ENCODE peak calls at places on chromosomes 13 and 19, in four cellular contexts. G is HepG2, R is H1, Y is GM12878. V is an unnamed sample.

GRCh38 chr19:45791744-45792481 is 732 bp downstream of the DMWD start:
- DNase-seq in G (no peak), R (no peak), Y (no peak), V (no peak)

GRCh38 chr19:49856574-49857021 is 5.6 kb downstream of the PTOV1 start:
- DNase-seq in G (no peak), R (no peak), Y (no peak), V (no peak)

GRCh38 chr13:75178436-75178835 is 303.5 kb downstream of the TBC1D4 start:
- DNase-seq in G (no peak), R (no peak), Y (no peak), V (no peak)

GRCh38 chr19:37413243-37414084 is 42.6 kb downstream of the ZNF527 start:
- DNase-seq in G (no peak), R (no peak), Y (no peak), V (no peak)

GRCh38 chr19:4083677-4084546 is 17.2 kb upstream of the ZBTB7A start:
- DNase-seq in G (no peak), R (no peak), Y (no peak), V (no peak)

GRCh38 chr13:79775830-79776229 is 294.9 kb downstream of the NDFIP2 start:
- DNase-seq in G (peak), R (no peak), Y (no peak), V (peak)

GRCh38 chr19:16111909-16112752 is 442 bp downstream of the RAB8A start:
- DNase-seq in G (no peak), R (no peak), Y (no peak), V (no peak)

GRCh38 chr19:42596391-42597071 is 1.8 kb upstream of the CEACAM8 start:
- DNase-seq in G (no peak), R (peak), Y (no peak), V (peak)

GRCh38 chr13:62626771-62627170 is 1211.1 kb upstream of the PCDH20 start:
- DNase-seq in G (peak), R (peak), Y (no peak), V (peak)

GRCh38 chr19:5186293-5187050 is 154.1 kb downstream of the PTPRS start:
- DNase-seq in G (no peak), R (no peak), Y (no peak), V (no peak)

GRCh38 chr19:42279148-42279901 is 10.3 kb downstream of the CIC start:
- DNase-seq in G (no peak), R (no peak), Y (no peak), V (no peak)

GRCh38 chr13:95300625-95301134 is 571 bp downstream of the ABCC4 start:
- DNase-seq in G (peak), R (peak), Y (no peak), V (no peak)

GRCh38 chr13:93182406-93182805 is 44.2 kb upstream of the GPC6 start:
- DNase-seq in G (no peak), R (no peak), Y (no peak), V (no peak)

GRCh38 chr13:45367358-45367757 is 26.4 kb upstream of the TPT1 start:
- DNase-seq in G (peak), R (no peak), Y (peak), V (peak)

GRCh38 chr13:31477961-31478360 is 261.4 kb upstream of the RXFP2 start:
- DNase-seq in G (no peak), R (no peak), Y (no peak), V (no peak)

GRCh38 chr19:14383556-14383897 is 2.3 kb downstream of the ADGRE5 start:
- DNase-seq in G (no peak), R (no peak), Y (no peak), V (no peak)

GRCh38 chr13:109275848-109276247 is 510.5 kb downstream of the IRS2 start:
- DNase-seq in G (no peak), R (no peak), Y (no peak), V (no peak)

GRCh38 chr13:19586904-19587634 is 25.7 kb upstream of the TPTE2 start:
- DNase-seq in G (peak), R (no peak), Y (peak), V (no peak)

GRCh38 chr13:43405457-43405856 is 381.3 kb downstream of the ENOX1 start:
- DNase-seq in G (no peak), R (no peak), Y (no peak), V (no peak)

GRCh38 chr19:8468761-8469458 is 24.1 kb downstream of the HNRNPM start:
- DNase-seq in G (no peak), R (no peak), Y (no peak), V (no peak)

GRCh38 chr13:78736142-78736541 is 77.2 kb upstream of the OBI1 start:
- DNase-seq in G (no peak), R (no peak), Y (no peak), V (no peak)

GRCh38 chr13:113927661-113928581 is 46.0 kb downstream of the C13orf46 start:
- DNase-seq in G (no peak), R (no peak), Y (no peak), V (no peak)

GRCh38 chr13:104143760-104144406 is 1077.7 kb upstream of the SLC10A2 start:
- DNase-seq in G (no peak), R (peak), Y (no peak), V (peak)

GRCh38 chr13:87536499-87536898 is 134.7 kb upstream of the SLITRK5 start:
- DNase-seq in G (no peak), R (no peak), Y (no peak), V (no peak)

GRCh38 chr13:24281188-24282008 is 28.0 kb upstream of the C1QTNF9 start:
- DNase-seq in G (no peak), R (no peak), Y (no peak), V (no peak)

GRCh38 chr19:45598267-45599011 is 3.6 kb downstream of the GPR4 start:
- DNase-seq in G (no peak), R (no peak), Y (no peak), V (no peak)

GRCh38 chr13:22883961-22884360 is 296.8 kb upstream of the SGCG start:
- DNase-seq in G (no peak), R (no peak), Y (no peak), V (no peak)

GRCh38 chr19:51726049-51726448 is 2.3 kb upstream of the HAS1 start:
- DNase-seq in G (no peak), R (no peak), Y (no peak), V (no peak)

GRCh38 chr13:101919541-101920306 is 467.2 kb downstream of the ITGBL1 start:
- DNase-seq in G (no peak), R (peak), Y (no peak), V (no peak)

GRCh38 chr19:29323972-29324680 is 111.2 kb upstream of the UQCRFS1 start:
- DNase-seq in G (no peak), R (no peak), Y (no peak), V (no peak)

GRCh38 chr19:45767881-45768643 is 990 bp downstream of the SIX5 start:
- DNase-seq in G (peak), R (peak), Y (no peak), V (no peak)

GRCh38 chr19:18443831-18444230 is 5.9 kb upstream of the ISYNA1 start:
- DNase-seq in G (no peak), R (no peak), Y (no peak), V (no peak)

GRCh38 chr19:18443406-18443805 is 5.5 kb upstream of the ISYNA1 start:
- DNase-seq in G (no peak), R (no peak), Y (no peak), V (no peak)

GRCh38 chr19:18444513-18444912 is 6.6 kb upstream of the ISYNA1 start:
- DNase-seq in G (no peak), R (no peak), Y (no peak), V (no peak)

GRCh38 chr19:18441804-18442788 is 4.2 kb upstream of the ISYNA1 start:
- DNase-seq in G (peak), R (no peak), Y (no peak), V (no peak)

DNA sequence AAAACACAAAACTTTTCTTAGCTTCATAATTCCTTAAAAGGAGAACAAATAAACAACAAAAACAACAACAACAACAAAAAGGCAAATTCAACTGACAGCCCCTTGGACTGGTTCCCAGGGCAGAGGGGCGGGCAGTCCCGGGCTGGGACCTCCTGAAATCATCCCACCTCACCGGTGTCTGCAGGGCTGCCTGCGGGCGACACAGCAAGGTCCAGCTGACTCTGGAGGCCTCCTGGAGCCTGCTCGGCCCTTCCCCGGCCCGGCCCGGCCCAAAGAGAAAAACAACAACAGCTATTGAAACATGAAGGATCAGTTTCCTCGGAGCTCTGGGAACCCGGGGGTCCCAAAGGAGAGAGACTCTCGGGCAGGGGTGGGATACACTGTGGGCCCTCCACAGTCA is 5.0 kb upstream of the ISYNA1 start:
- DNase-seq in G (no peak), R (no peak), Y (no peak), V (no peak)
- TF ChIP-seq ZNF274 in G (no peak), R (no peak), Y (no peak), V (no peak)

DNA sequence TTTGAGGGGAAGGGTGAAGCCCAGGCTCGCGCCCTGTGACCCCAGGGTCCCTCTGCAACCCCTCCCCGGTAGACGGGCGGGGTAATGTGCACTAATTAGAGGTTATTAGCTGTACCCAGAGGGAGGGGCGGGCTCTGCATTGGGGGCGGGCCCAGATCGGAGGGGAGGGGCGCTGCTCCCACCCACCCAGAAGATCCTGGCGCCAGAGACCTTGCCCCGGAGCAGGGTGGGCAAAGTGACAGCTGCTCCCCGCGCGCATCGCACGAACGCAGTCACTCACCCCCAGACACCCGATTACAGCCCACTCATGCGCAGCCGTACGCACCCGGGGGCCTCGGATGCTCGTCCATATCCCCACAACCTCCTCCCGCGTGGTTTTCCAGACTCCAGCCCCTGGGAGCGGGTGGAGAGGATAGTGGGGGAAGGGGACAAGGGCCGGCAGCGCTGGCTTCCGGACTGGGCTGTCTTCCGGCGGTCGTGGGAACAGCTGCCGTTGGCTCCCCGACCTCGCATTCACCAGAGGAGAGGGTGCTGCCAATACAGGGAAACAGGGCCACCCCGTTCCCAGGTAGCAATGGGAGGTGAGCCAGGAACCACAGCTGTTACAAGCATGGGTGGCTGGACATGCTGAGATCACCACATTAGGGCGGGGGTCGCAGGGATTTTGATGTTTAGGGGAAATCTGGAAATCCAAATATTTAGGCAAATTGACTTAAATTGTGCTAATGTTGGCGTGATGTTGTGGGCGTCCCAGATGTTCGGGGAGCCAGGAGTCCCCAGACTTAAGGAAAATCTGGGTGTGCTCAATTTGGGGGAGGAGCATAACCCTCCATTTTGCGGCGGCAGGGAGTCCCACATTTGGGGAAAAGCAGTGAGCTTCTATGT is 2.9 kb upstream of the HOOK2 start:
- DNase-seq in G (no peak), R (peak), Y (no peak), V (no peak)
- TF ChIP-seq SUZ12 in G (no peak), R (no peak), Y (no peak), V (no peak)

GRCh38 chr13:37505531-37505930 is 93.0 kb downstream of the POSTN start:
- DNase-seq in G (no peak), R (no peak), Y (no peak), V (no peak)
- H3K4me3 ChIP-seq in G (no peak), R (no peak), Y (no peak), V (no peak)

GRCh38 chr13:100069278-100069677 is 19.6 kb upstream of the PCCA start:
- DNase-seq in G (no peak), R (no peak), Y (no peak), V (no peak)
- TF ChIP-seq ZNF274 in G (no peak), R (no peak), Y (no peak), V (no peak)

DNA sequence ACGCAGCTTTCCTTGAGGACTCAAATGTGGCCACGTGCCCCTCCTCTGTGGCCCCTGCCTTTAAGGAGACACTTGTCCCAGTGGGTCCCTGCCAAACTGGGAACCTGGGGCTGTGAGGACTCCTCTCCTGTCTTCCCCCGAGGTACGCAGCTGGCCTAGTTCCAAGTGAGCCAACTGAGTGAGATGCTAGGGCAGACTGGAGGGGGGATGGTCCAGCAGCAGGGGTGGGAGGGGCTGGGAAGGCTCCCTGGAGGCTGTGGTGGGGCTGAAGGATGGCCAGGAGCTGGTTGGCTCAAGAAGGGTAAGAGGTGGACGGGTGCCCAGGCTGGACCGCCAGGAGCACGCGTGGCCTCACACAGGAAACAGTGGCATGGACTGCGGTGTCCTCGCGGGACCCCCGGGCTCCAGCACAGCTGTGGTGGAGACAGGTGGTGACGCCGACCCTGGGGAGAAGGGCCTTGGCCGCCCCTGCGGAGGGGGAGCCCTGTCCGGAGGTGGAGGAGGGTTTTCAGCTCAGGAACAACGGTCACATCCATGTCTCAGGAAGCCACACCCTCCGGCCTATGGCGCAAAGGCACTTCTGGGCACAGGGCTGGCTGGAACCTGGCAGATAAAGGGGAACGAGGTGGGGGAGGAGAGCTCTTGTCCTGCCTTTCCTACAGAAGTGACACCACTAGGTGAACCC is 45.8 kb downstream of the MLLT1 start:
- DNase-seq in G (no peak), R (no peak), Y (no peak), V (no peak)
- TF ChIP-seq SUZ12 in G (no peak), R (no peak), Y (no peak), V (no peak)

GRCh38 chr19:34925278-34925855 is 1.3 kb upstream of the ZNF30 start:
- DNase-seq in G (no peak), R (no peak), Y (no peak), V (no peak)

GRCh38 chr19:34926685-34927375 is at the start of gene ZNF30:
- DNase-seq in G (peak), R (peak), Y (peak), V (peak)

GRCh38 chr19:34926361-34926684 is 380 bp upstream of the ZNF30 start:
- DNase-seq in G (no peak), R (no peak), Y (no peak), V (no peak)
- H3K4me3 ChIP-seq in G (peak), R (no peak), Y (no peak), V (no peak)

GRCh38 chr13:20702530-20702929 is 969 bp upstream of the IL17D start:
- DNase-seq in G (no peak), R (no peak), Y (no peak), V (no peak)
- TF ChIP-seq ZNF274 in G (no peak), R (no peak), Y (no peak), V (no peak)

GRCh38 chr19:39014037-39014436 is 18.3 kb downstream of the FBXO27 start:
- DNase-seq in G (no peak), R (no peak), Y (no peak), V (no peak)
- TF ChIP-seq SUZ12 in G (no peak), R (no peak), Y (no peak), V (no peak)

GRCh38 chr19:2170219-2170618 is 6.5 kb downstream of the DOT1L start:
- DNase-seq in G (no peak), R (no peak), Y (no peak), V (no peak)
- H3K4me3 ChIP-seq in G (no peak), R (no peak), Y (peak), V (no peak)

V was measured in NT2/D1.